ENCODE peak calls at places on chromosome 1, in five cellular contexts. X, Q, S, I and N are unnamed samples.

GRCh38 chr1:59856725-59857338 is 42.1 kb downstream of the HOOK1 start:
- ATAC-seq in I (peak), X (no peak), Q (no peak), S (no peak), N (no peak)

GRCh38 chr1:86516366-86516765 is 30.5 kb upstream of the CLCA4 start:
- ATAC-seq in X (no peak), Q (no peak), I (no peak), S (no peak), N (no peak)

GRCh38 chr1:41708332-41708731 is 210.4 kb downstream of the HIVEP3 start:
- ATAC-seq in Q (peak), I (no peak), S (no peak), X (no peak), N (no peak)

GRCh38 chr1:230066036-230066435 is 1.0 kb upstream of the GALNT2 start:
- ATAC-seq in I (no peak), Q (no peak), X (no peak), S (no peak), N (no peak)

GRCh38 chr1:216983823-216984222 is 260.6 kb upstream of the ESRRG start:
- ATAC-seq in Q (no peak), X (no peak), S (no peak), I (peak), N (no peak)

GRCh38 chr1:221543529-221544120 is 198.3 kb downstream of the DUSP10 start:
- ATAC-seq in I (peak), X (no peak), Q (no peak), S (no peak), N (peak)

GRCh38 chr1:43900386-43900785 is 33.2 kb upstream of the ARTN start:
- ATAC-seq in X (no peak), Q (no peak), I (no peak), S (no peak), N (no peak)

GRCh38 chr1:202170726-202171125 is 10.3 kb upstream of the PTPN7 start:
- ATAC-seq in Q (no peak), X (peak), S (peak), I (no peak), N (no peak)

GRCh38 chr1:184449916-184450315 is 63.1 kb downstream of the C1orf21 start:
- ATAC-seq in X (no peak), S (no peak), Q (no peak), I (no peak), N (no peak)

GRCh38 chr1:21865943-21866628 is 54.0 kb downstream of the LDLRAD2 start:
- ATAC-seq in I (no peak), Q (peak), X (no peak), S (peak), N (no peak)